ENCODE peak calls at places on chromosomes 6 and 20, in nine cellular contexts. I, D, M, E, L, N, C, T and K are unnamed samples.

GRCh38 chr6:46657642-46658041 is 4.9 kb downstream of the SLC25A27 start:
- DNase-seq in E (no peak), C (no peak), T (no peak), N (no peak), M (no peak), I (no peak), L (no peak), D (no peak), K (no peak)

GRCh38 chr20:651713-652610 is 1.0 kb downstream of the SRXN1 start:
- DNase-seq in N (no peak), C (no peak), D (no peak), E (no peak), M (no peak), L (no peak), I (no peak), T (no peak), K (no peak)

GRCh38 chr6:8628063-8628462 is 192.7 kb upstream of the SLC35B3 start:
- DNase-seq in E (no peak), C (no peak), M (no peak), L (no peak), N (no peak), D (no peak), I (no peak), T (no peak), K (peak; percentile 47)

GRCh38 chr6:139597781-139598368 is 223.4 kb upstream of the CITED2 start:
- DNase-seq in D (no peak), C (peak; percentile 17), L (peak; percentile 25), E (no peak), I (no peak), N (peak; percentile 99), M (no peak), T (no peak), K (peak; percentile 78)

GRCh38 chr20:37567671-37568588 is 40.3 kb upstream of the BLCAP start:
- DNase-seq in L (peak; percentile 28), I (no peak), T (no peak), E (no peak), C (no peak), D (no peak), M (no peak), N (no peak), K (no peak)

GRCh38 chr20:45229264-45230056 is 8.3 kb downstream of the SEMG2 start:
- DNase-seq in I (peak; percentile 87), E (peak; percentile 88), M (peak; percentile 33), D (no peak), C (no peak), T (no peak), N (peak; percentile 7), L (peak; percentile 30), K (peak; percentile 62)

GRCh38 chr6:105069821-105070445 is 109.9 kb downstream of the POPDC3 start:
- DNase-seq in C (no peak), E (no peak), M (no peak), T (no peak), I (no peak), D (no peak), N (no peak), L (no peak), K (peak; percentile 56)

GRCh38 chr6:163095401-163095800 is 319.1 kb upstream of the QKI start:
- DNase-seq in L (no peak), M (no peak), E (no peak), D (no peak), I (no peak), C (no peak), N (no peak), T (no peak), K (no peak)

GRCh38 chr6:73639015-73639414 is 14.8 kb downstream of the SLC17A5 start:
- DNase-seq in E (no peak), M (no peak), C (no peak), D (no peak), L (no peak), N (no peak), I (no peak), T (no peak), K (no peak)

GRCh38 chr6:74606488-74607135 is 599.2 kb downstream of the COL12A1 start:
- DNase-seq in I (no peak), M (peak; percentile 4), T (no peak), N (peak; percentile 94), C (peak; percentile 17), D (no peak), L (no peak), E (no peak), K (peak; percentile 86)

GRCh38 chr6:16494781-16495180 is 256.4 kb downstream of the GMPR start:
- DNase-seq in D (no peak), N (no peak), C (no peak), E (no peak), I (no peak), L (no peak), M (no peak), T (no peak), K (peak; percentile 51)

GRCh38 chr6:117605169-117605826 is 3.0 kb upstream of the GOPC start:
- DNase-seq in I (peak; percentile 47), L (peak; percentile 66), D (no peak), E (peak; percentile 64), N (peak; percentile 87), T (peak; percentile 20), C (peak; percentile 62), M (peak; percentile 15), K (peak; percentile 84)

GRCh38 chr6:34791164-34791841 is 580 bp upstream of the BLTP3A start:
- DNase-seq in I (peak; percentile 66), C (peak; percentile 53), D (peak; percentile 4), T (peak; percentile 34), N (peak; percentile 31), M (peak; percentile 44), L (peak; percentile 62), E (peak; percentile 71), K (peak; percentile 37)

GRCh38 chr20:57540889-57541288 is 15.9 kb upstream of the CTCFL start:
- DNase-seq in E (no peak), T (no peak), L (no peak), M (no peak), D (no peak), C (no peak), I (no peak), N (no peak), K (no peak)

GRCh38 chr6:84428300-84428907 is 201.0 kb upstream of the CEP162 start:
- DNase-seq in E (peak; percentile 46), M (no peak), D (no peak), T (peak; percentile 43), L (peak; percentile 70), N (peak; percentile 81), C (peak; percentile 7), I (peak; percentile 45), K (peak; percentile 61)

GRCh38 chr6:24147453-24148153 is 21.6 kb downstream of the NRSN1 start:
- DNase-seq in E (no peak), D (no peak), N (no peak), I (no peak), C (no peak), M (no peak), L (no peak), T (no peak), K (no peak)

GRCh38 chr6:158122048-158122447 is 46.0 kb downstream of the SERAC1 start:
- DNase-seq in I (no peak), C (no peak), N (no peak), L (no peak), T (no peak), D (no peak), E (no peak), M (no peak), K (peak; percentile 90)

GRCh38 chr6:106512048-106512957 is 117.0 kb downstream of the RTN4IP1 start:
- DNase-seq in N (peak; percentile 51), D (peak; percentile 62), T (peak; percentile 27), L (peak; percentile 73), E (peak; percentile 72), I (peak; percentile 55), M (no peak), C (no peak), K (peak; percentile 62)

GRCh38 chr6:43488667-43489276 is 11.4 kb downstream of the TJAP1 start:
- DNase-seq in T (no peak), N (no peak), L (no peak), I (no peak), M (peak; percentile 45), C (no peak), E (no peak), D (no peak), K (no peak)

GRCh38 chr6:38728203-38728602 is 13.1 kb downstream of the DNAH8 start:
- DNase-seq in I (no peak), T (no peak), C (no peak), D (no peak), L (no peak), M (no peak), E (no peak), N (no peak), K (no peak)

GRCh38 chr6:155110721-155111120 is 115.6 kb downstream of the TIAM2 start:
- DNase-seq in I (no peak), D (no peak), M (no peak), E (no peak), N (no peak), C (no peak), L (no peak), T (no peak), K (no peak)

GRCh38 chr20:24948939-24949679 is at the start of gene CST7:
- DNase-seq in I (peak; percentile 18), N (no peak), D (peak; percentile 80), L (no peak), C (no peak), E (no peak), T (no peak), M (no peak), K (no peak)

GRCh38 chr6:119119989-119120388 is 41.5 kb upstream of the FAM184A start:
- DNase-seq in E (no peak), N (peak; percentile 87), M (no peak), D (no peak), C (no peak), L (no peak), I (no peak), T (no peak), K (peak; percentile 71)

GRCh38 chr6:128208851-128209580 is 308.2 kb upstream of the THEMIS start:
- DNase-seq in D (no peak), T (no peak), L (no peak), I (no peak), N (peak; percentile 37), E (no peak), C (no peak), M (no peak), K (peak; percentile 67)

GRCh38 chr20:49729780-49730179 is 16.1 kb upstream of the B4GALT5 start:
- DNase-seq in C (no peak), D (no peak), M (no peak), N (peak; percentile 71), L (no peak), E (no peak), T (no peak), I (no peak), K (no peak)

GRCh38 chr20:19108181-19108580 is 104.3 kb upstream of the SLC24A3 start:
- DNase-seq in T (no peak), I (no peak), C (no peak), L (no peak), E (no peak), D (no peak), M (no peak), N (no peak), K (no peak)

GRCh38 chr20:53258741-53259140 is 286.6 kb downstream of the TSHZ2 start:
- DNase-seq in I (no peak), M (no peak), N (no peak), C (no peak), L (no peak), E (no peak), T (no peak), D (no peak), K (peak; percentile 25)

GRCh38 chr6:125748534-125749111 is 809 bp upstream of the HEY2 start:
- DNase-seq in L (peak; percentile 29), T (no peak), C (no peak), I (no peak), M (no peak), N (peak; percentile 8), E (peak; percentile 50), D (no peak), K (peak; percentile 27)

GRCh38 chr20:57708694-57709673 is 831 bp downstream of the PMEPA1 start:
- DNase-seq in L (peak; percentile 37), T (no peak), E (peak; percentile 77), I (no peak), C (no peak), D (no peak), M (no peak), N (peak; percentile 17), K (no peak)

GRCh38 chr20:33653218-33653899 is 8.8 kb upstream of the C20orf144 start:
- DNase-seq in E (peak; percentile 88), N (peak; percentile 78), T (peak; percentile 70), I (peak; percentile 85), C (peak; percentile 73), M (no peak), D (no peak), L (peak; percentile 84), K (peak; percentile 55)

GRCh38 chr6:161630674-161631073 is 356.8 kb upstream of the AGPAT4 start:
- DNase-seq in C (no peak), E (no peak), T (no peak), I (no peak), L (no peak), M (no peak), D (no peak), N (no peak), K (no peak)